ENCODE peak calls at places on chromosomes 12 and 14, in six cellular contexts. E is IMR-90, A is neuronal stem cell, Y is mesenchymal stem cell, K is mesendoderm, J is H1. S is an unnamed sample.

GRCh38 chr12:12327802-12328201 is 22.2 kb downstream of the MANSC1 start:
- DNase-seq in E (peak; percentile 73), A (no peak), Y (peak; percentile 73), K (peak; percentile 87), J (no peak), S (no peak)

GRCh38 chr14:22656945-22657711 is 13.0 kb upstream of the OR6J1 start:
- DNase-seq in E (peak; percentile 35), A (no peak), Y (peak; percentile 21), K (peak; percentile 50), J (no peak), S (no peak)

GRCh38 chr12:116524964-116525379 is 34.2 kb upstream of the MAP1LC3B2 start:
- DNase-seq in E (peak; percentile 47), A (no peak), Y (no peak), K (peak; percentile 97), J (no peak), S (peak; percentile 84)

GRCh38 chr12:12470751-12471300 is 91.8 kb downstream of the DUSP16 start:
- DNase-seq in E (no peak), A (no peak), Y (no peak), K (no peak), J (peak; percentile 4), S (no peak)

GRCh38 chr12:82517027-82517426 is 158.7 kb downstream of the METTL25 start:
- DNase-seq in E (peak; percentile 4), A (no peak), Y (peak; percentile 9), K (peak; percentile 57), J (no peak), S (peak; percentile 64)

GRCh38 chr14:104316121-104316722 is 177.8 kb downstream of the KIF26A start:
- DNase-seq in E (no peak), A (no peak), Y (no peak), K (no peak), J (no peak), S (no peak)

GRCh38 chr12:46959484-46959883 is 119.9 kb upstream of the PCED1B start:
- DNase-seq in E (peak; percentile 93), A (no peak), Y (peak; percentile 76), K (no peak), J (no peak), S (no peak)

GRCh38 chr12:64864319-64864718 is 39.9 kb downstream of the TBC1D30 start:
- DNase-seq in E (no peak), A (peak; percentile 8), Y (no peak), K (no peak), J (no peak), S (no peak)

GRCh38 chr12:102876883-102877282 is 40.2 kb downstream of the PAH start:
- DNase-seq in E (no peak), A (no peak), Y (no peak), K (peak; percentile 53), J (peak; percentile 74), S (peak; percentile 64)

GRCh38 chr12:98999569-98999968 is 354.5 kb downstream of the APAF1 start:
- DNase-seq in E (no peak), A (no peak), Y (no peak), K (no peak), J (no peak), S (no peak)

GRCh38 chr12:10607885-10608458 is 5.4 kb downstream of the MAGOHB start:
- DNase-seq in E (peak; percentile 15), A (no peak), Y (peak; percentile 38), K (peak; percentile 30), J (no peak), S (no peak)

GRCh38 chr12:64826234-64826633 is 1.8 kb downstream of the TBC1D30 start:
- DNase-seq in E (peak; percentile 45), A (peak; percentile 80), Y (peak; percentile 43), K (peak; percentile 82), J (peak; percentile 86), S (peak; percentile 86)

GRCh38 chr14:20745571-20746358 is at the start of gene EDDM3A:
- DNase-seq in E (no peak), A (no peak), Y (no peak), K (no peak), J (no peak), S (no peak)

GRCh38 chr14:81565441-81566290 is 32.0 kb upstream of the SEL1L start:
- DNase-seq in E (no peak), A (peak; percentile 37), Y (peak; percentile 10), K (peak; percentile 63), J (no peak), S (no peak)

GRCh38 chr14:89767861-89768268 is 186.7 kb downstream of the EFCAB11 start:
- DNase-seq in E (peak; percentile 63), A (peak; percentile 9), Y (peak; percentile 53), K (peak; percentile 87), J (no peak), S (peak; percentile 61)

GRCh38 chr12:88810806-88811205 is 230.5 kb upstream of the KITLG start:
- DNase-seq in E (peak; percentile 31), A (no peak), Y (peak; percentile 4), K (no peak), J (no peak), S (no peak)

GRCh38 chr12:46507766-46508165 is 135.2 kb upstream of the SLC38A2 start:
- DNase-seq in E (no peak), A (no peak), Y (no peak), K (no peak), J (no peak), S (no peak)

GRCh38 chr12:56785141-56785865 is 22.2 kb downstream of the HSD17B6 start:
- DNase-seq in E (no peak), A (no peak), Y (no peak), K (no peak), J (no peak), S (no peak)

DNA sequence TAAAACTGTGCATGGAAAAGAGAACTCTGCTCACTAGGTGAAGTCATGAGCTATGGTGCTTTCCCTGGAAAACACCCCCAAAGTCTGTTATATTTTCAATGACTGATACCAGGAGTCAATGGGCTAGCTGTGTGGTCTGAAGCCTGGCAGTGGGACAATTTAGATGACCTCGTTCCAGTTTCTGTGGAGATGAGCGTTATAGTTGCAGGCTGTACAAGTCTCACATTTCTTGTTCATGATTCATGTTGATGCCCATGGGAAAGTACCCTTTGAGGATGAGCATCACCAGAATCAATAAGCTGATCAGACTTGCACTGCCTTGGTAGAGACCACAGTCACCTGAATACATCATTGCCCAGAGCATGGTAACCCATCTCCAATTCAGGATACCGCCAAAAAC is 70.7 kb downstream of the NOVA1 start:
- DNase-seq in E (peak; percentile 72), A (no peak), Y (peak; percentile 57), K (no peak), J (no peak), S (no peak)
- H3K4me1 ChIP-seq in E (peaks cover 5% of the 10 kb centered on the region), A (no peaks in the 10 kb centered on the region), Y (no peaks in the 10 kb centered on the region), K (no peaks in the 10 kb centered on the region), J (no peaks in the 10 kb centered on the region), S (no peaks in the 10 kb centered on the region)

GRCh38 chr12:109863961-109864712 is 16.2 kb downstream of the GLTP start:
- DNase-seq in E (peak; percentile 63), A (no peak), Y (peak; percentile 80), K (peak; percentile 55), J (no peak), S (no peak)
- H4K8ac ChIP-seq in E (peak overlapping the region; percentile 4), A (no peak overlapping the region), Y (peak overlapping the region; percentile 79), K (no peak overlapping the region), J (no peak overlapping the region), S (no peak overlapping the region)

GRCh38 chr14:94400454-94400853 is 12.1 kb upstream of the SERPINA1 start:
- DNase-seq in E (no peak), A (no peak), Y (no peak), K (no peak), J (no peak), S (no peak)
- H2BK15ac ChIP-seq in E (no peak overlapping the region), A (no peak overlapping the region), Y (no peak overlapping the region), K (no peak overlapping the region), J (no peak overlapping the region), S (no peak overlapping the region)

GRCh38 chr14:39181026-39181692 is 6.1 kb downstream of the PNN start:
- DNase-seq in E (no peak), A (no peak), Y (no peak), K (no peak), J (no peak), S (no peak)

GRCh38 chr14:39176263-39177167 is 1.5 kb downstream of the PNN start:
- DNase-seq in E (no peak), A (no peak), Y (no peak), K (no peak), J (no peak), S (no peak)

GRCh38 chr14:39180553-39180952 is 5.5 kb downstream of the PNN start:
- DNase-seq in E (no peak), A (no peak), Y (no peak), K (no peak), J (no peak), S (no peak)

GRCh38 chr14:39177168-39177545 is 2.1 kb downstream of the PNN start:
- DNase-seq in E (no peak), A (no peak), Y (no peak), K (no peak), J (no peak), S (no peak)

GRCh38 chr14:39179042-39179441 is 4.0 kb downstream of the PNN start:
- DNase-seq in E (no peak), A (no peak), Y (no peak), K (no peak), J (no peak), S (no peak)
- H3K4me1 ChIP-seq in E (no peaks in the 10 kb centered on the region), A (peaks cover 2% of the 10 kb centered on the region), Y (peaks cover 5% of the 10 kb centered on the region), K (peaks cover 3% of the 10 kb centered on the region), J (no peaks in the 10 kb centered on the region), S (no peaks in the 10 kb centered on the region)

GRCh38 chr14:74942164-74942563 is 13.2 kb downstream of the PGF start:
- DNase-seq in E (no peak), A (no peak), Y (no peak), K (no peak), J (no peak), S (no peak)
- H4K8ac ChIP-seq in E (peak overlapping the region; percentile 77), A (no peak overlapping the region), Y (peak overlapping the region; percentile 10), K (no peak overlapping the region), J (no peak overlapping the region), S (no peak overlapping the region)

DNA sequence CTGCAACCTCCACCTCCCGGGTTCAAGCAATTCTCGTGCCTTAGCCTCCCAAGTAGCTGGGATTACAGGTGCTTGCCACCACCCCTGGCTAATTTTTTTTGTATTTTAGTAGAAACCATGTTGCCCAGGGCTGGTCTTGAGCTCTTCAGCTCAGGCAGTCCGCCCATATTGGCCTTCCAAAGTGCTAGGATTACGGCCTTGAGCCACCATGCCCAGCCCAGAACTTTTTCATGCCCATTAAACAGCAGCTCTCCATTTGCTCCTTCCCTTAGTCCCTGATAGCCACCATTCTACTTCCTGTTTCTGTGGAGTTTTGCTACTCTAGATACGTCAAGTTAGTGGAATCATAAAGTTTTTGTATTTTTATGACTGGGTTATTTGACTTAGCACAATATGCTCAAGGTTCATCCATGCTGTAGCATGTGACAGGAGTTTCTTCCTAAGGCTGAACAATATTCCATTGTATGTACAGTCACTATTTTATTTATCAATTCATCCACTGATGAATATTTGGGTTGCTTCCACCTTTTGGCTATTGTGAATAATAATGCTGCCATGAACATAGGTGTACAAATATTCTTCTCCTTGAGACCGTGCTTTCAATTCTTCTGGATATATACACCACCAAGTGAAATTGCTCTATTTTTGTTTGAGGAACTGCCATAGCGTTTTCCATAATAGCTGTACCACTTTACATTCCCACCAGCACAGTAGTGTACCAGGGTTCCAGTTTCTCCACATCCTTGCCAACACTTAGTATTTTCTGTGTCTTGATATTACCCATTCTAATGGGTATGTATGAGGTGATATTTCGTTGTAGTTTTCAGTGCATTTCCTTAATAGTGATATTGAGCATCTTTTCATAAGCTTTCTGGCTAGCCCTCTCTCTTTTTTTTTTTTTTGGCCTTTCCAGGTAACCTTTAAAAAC is 15.0 kb downstream of the ATF1 start:
- DNase-seq in E (no peak), A (no peak), Y (no peak), K (no peak), J (no peak), S (no peak)
- H2BK15ac ChIP-seq in E (no peak overlapping the region), A (no peak overlapping the region), Y (no peak overlapping the region), K (no peak overlapping the region), J (no peak overlapping the region), S (no peak overlapping the region)

S was measured in H9.